ENCODE peak calls at places on chromosomes 7 and 10, in eight cellular contexts. V is ELR, W is GDM1, N is NCI-H2029 treated with DMSO at 0.1 percent for 48 hours, A is left lung, L is choroid plexus epithelial cell, D is EH, X is NCI-H146. Z is an unnamed sample.

GRCh38 chr10:94052901-94053638 is 59.3 kb downstream of the PLCE1 start:
- DNase-seq in W (no peak), L (no peak), N (no peak), V (no peak), D (peak), A (no peak), X (no peak), Z (no peak)

GRCh38 chr7:35380739-35381224 is 126.9 kb upstream of the TBX20 start:
- DNase-seq in N (no peak), V (no peak), A (peak), W (no peak), X (no peak), D (no peak), L (peak), Z (peak)

GRCh38 chr7:111198255-111198654 is 107.3 kb downstream of the LRRN3 start:
- DNase-seq in V (peak), X (no peak), W (no peak), D (peak), L (peak), N (no peak), A (no peak), Z (peak)

GRCh38 chr7:152663101-152663740 is 12.7 kb downstream of the XRCC2 start:
- DNase-seq in N (no peak), A (no peak), V (no peak), L (no peak), W (no peak), D (no peak), X (no peak), Z (no peak)

GRCh38 chr7:123011766-123012369 is 16.4 kb upstream of the TAS2R16 start:
- DNase-seq in L (no peak), D (no peak), X (no peak), N (no peak), A (no peak), V (no peak), W (no peak), Z (no peak)

GRCh38 chr10:70510904-70511303 is 32.3 kb downstream of the PALD1 start:
- DNase-seq in W (no peak), N (no peak), X (no peak), L (no peak), D (no peak), A (no peak), V (no peak), Z (no peak)

GRCh38 chr7:30721211-30721610 is 30.7 kb upstream of the INMT start:
- DNase-seq in W (no peak), V (no peak), L (no peak), X (no peak), A (no peak), N (no peak), D (no peak), Z (no peak)

GRCh38 chr7:99752354-99752753 is 17.4 kb upstream of the CYP3A7 start:
- DNase-seq in A (no peak), V (no peak), L (peak), X (no peak), N (no peak), D (peak), W (no peak), Z (no peak)

GRCh38 chr7:158948376-158948775 is 92.0 kb downstream of the DYNC2I1 start:
- DNase-seq in X (no peak), D (no peak), L (no peak), W (no peak), V (no peak), A (no peak), N (no peak), Z (no peak)

GRCh38 chr7:79091011-79091410 is 362.5 kb downstream of the MAGI2 start:
- DNase-seq in W (no peak), X (no peak), D (no peak), V (no peak), L (no peak), A (no peak), N (no peak), Z (no peak)

GRCh38 chr10:84076540-84077195 is 62.6 kb upstream of the GHITM start:
- DNase-seq in D (peak), N (no peak), L (peak), W (no peak), X (no peak), V (peak), A (no peak), Z (no peak)

GRCh38 chr7:133910761-133911160 is 216.4 kb upstream of the LRGUK start:
- DNase-seq in L (no peak), A (no peak), W (no peak), X (peak), N (no peak), D (no peak), V (no peak), Z (no peak)

GRCh38 chr7:46565257-46565656 is 644.2 kb upstream of the IGFBP3 start:
- DNase-seq in V (no peak), L (no peak), D (no peak), A (no peak), W (no peak), X (no peak), N (no peak), Z (no peak)

GRCh38 chr7:45185028-45185863 is 27.7 kb downstream of the RAMP3 start:
- DNase-seq in X (no peak), D (no peak), N (no peak), L (no peak), A (peak), W (no peak), V (no peak), Z (no peak)

GRCh38 chr7:1737523-1737922 is 67.4 kb downstream of the ELFN1 start:
- DNase-seq in A (no peak), L (no peak), X (no peak), D (no peak), V (no peak), W (no peak), N (no peak), Z (no peak)

GRCh38 chr7:78221961-78222751 is 423.6 kb downstream of the PHTF2 start:
- DNase-seq in X (no peak), L (peak), W (no peak), V (no peak), A (no peak), D (peak), N (no peak), Z (peak)

GRCh38 chr7:93890464-93891068 is at the start of gene TFPI2:
- DNase-seq in D (peak), N (no peak), X (no peak), V (peak), W (no peak), L (peak), A (no peak), Z (peak)

GRCh38 chr10:46237815-46238510 is 48.8 kb upstream of the ANTXRL start:
- DNase-seq in W (no peak), X (no peak), N (no peak), V (no peak), D (peak), A (no peak), L (no peak), Z (no peak)

GRCh38 chr10:68106656-68107055 is 2.6 kb upstream of the MYPN start:
- DNase-seq in W (no peak), L (peak), X (no peak), N (no peak), V (peak), D (peak), A (no peak), Z (peak)

GRCh38 chr10:21230219-21230618 is 295.3 kb downstream of the SKIDA1 start:
- DNase-seq in L (no peak), A (no peak), V (no peak), X (no peak), W (no peak), N (no peak), D (no peak), Z (no peak)

GRCh38 chr7:107080099-107080505 is 35.6 kb downstream of the PRKAR2B start:
- DNase-seq in W (no peak), D (peak), N (no peak), V (no peak), A (no peak), X (no peak), L (no peak), Z (no peak)

GRCh38 chr7:111474723-111475418 is 87.4 kb downstream of the IMMP2L start:
- DNase-seq in N (no peak), D (no peak), A (no peak), L (peak), V (no peak), W (no peak), X (no peak), Z (no peak)

GRCh38 chr10:49080071-49080470 is 35.3 kb downstream of the VSTM4 start:
- DNase-seq in D (no peak), L (peak), N (no peak), W (peak), X (no peak), A (peak), V (no peak), Z (no peak)

GRCh38 chr7:66517212-66517909 is 111.3 kb upstream of the KCTD7 start:
- DNase-seq in A (no peak), L (no peak), N (no peak), W (no peak), V (no peak), X (no peak), D (no peak), Z (no peak)

GRCh38 chr7:97018775-97019535 is 5.7 kb downstream of the DLX5 start:
- DNase-seq in V (no peak), L (no peak), D (no peak), A (no peak), W (no peak), N (no peak), X (no peak), Z (no peak)

GRCh38 chr10:99312501-99312900 is 16.7 kb upstream of the CNNM1 start:
- DNase-seq in D (no peak), A (no peak), V (no peak), N (no peak), L (no peak), W (no peak), X (no peak), Z (no peak)

GRCh38 chr10:128908109-128908898 is 558.7 kb upstream of the MGMT start:
- DNase-seq in X (no peak), N (no peak), V (no peak), L (no peak), W (no peak), A (no peak), D (no peak), Z (no peak)

GRCh38 chr7:44289341-44290249 is 35.8 kb downstream of the CAMK2B start:
- DNase-seq in L (no peak), W (no peak), X (no peak), A (peak), N (no peak), D (no peak), V (no peak), Z (no peak)

GRCh38 chr10:48604408-48605263 is at the start of gene ARHGAP22:
- DNase-seq in W (no peak), D (peak), N (no peak), L (no peak), V (peak), X (peak), A (peak), Z (peak)

GRCh38 chr10:103660364-103661197 is 167.1 kb downstream of the NEURL1 start:
- DNase-seq in W (no peak), X (no peak), V (peak), N (no peak), D (peak), L (peak), A (peak), Z (peak)

Z was measured in cardiac muscle cell.